ENCODE peak calls at places on chromosome 18, in nine cellular contexts. K is body of pancreas, E is psoas muscle, D is WERI-Rb-1, C is brain microvascular endothelial cell, W is IMR-90, U is Panc1, I is K562, V is suprapubic skin. L is an unnamed sample. For H3K27me3, the result is how much of the 10 kb centered on the place peaks cover.

GRCh38 chr18:36130039-36130831 is 536 bp downstream of the ELP2 start:
- DNase-seq in D (no peak), V (no peak), U (no peak), E (no peak), K (no peak), W (peak), C (no peak), I (peak), L (no peak)

GRCh38 chr18:11906926-11907874 is 917 bp downstream of the MPPE1 start:
- DNase-seq in E (no peak), V (no peak), K (no peak), C (no peak), D (no peak), W (no peak), I (no peak), U (no peak), L (no peak)

GRCh38 chr18:48195782-48196181 is 213.4 kb downstream of the ZBTB7C start:
- DNase-seq in E (no peak), I (no peak), W (no peak), D (no peak), C (no peak), V (no peak), K (no peak), U (no peak), L (no peak)

GRCh38 chr18:11981633-11982366 is 493 bp downstream of the IMPA2 start:
- DNase-seq in U (no peak), C (no peak), V (peak), W (peak), I (no peak), D (no peak), E (peak), K (peak), L (peak)

GRCh38 chr18:9612215-9612830 is 2.0 kb downstream of the PPP4R1 start:
- DNase-seq in W (peak), V (no peak), K (peak), C (no peak), D (peak), I (no peak), U (no peak), E (no peak), L (no peak)

GRCh38 chr18:37019157-37019571 is 190.2 kb downstream of the KIAA1328 start:
- DNase-seq in E (no peak), W (peak), D (peak), V (no peak), K (peak), I (no peak), U (no peak), C (peak), L (no peak)

GRCh38 chr18:31217455-31217854 is 54.8 kb upstream of the DSC1 start:
- DNase-seq in E (no peak), U (no peak), W (no peak), K (peak), C (peak), I (no peak), V (no peak), D (no peak), L (no peak)

GRCh38 chr18:6776193-6776592 is 46.7 kb downstream of the ARHGAP28 start:
- DNase-seq in C (peak), V (no peak), W (peak), I (no peak), K (no peak), D (no peak), U (no peak), E (no peak), L (no peak)

GRCh38 chr18:25862881-25863600 is 227.4 kb downstream of the SS18 start:
- DNase-seq in I (no peak), C (no peak), D (no peak), V (no peak), W (no peak), E (no peak), K (no peak), U (no peak), L (no peak)

GRCh38 chr18:21264651-21265050 is 22.6 kb downstream of the GREB1L start:
- DNase-seq in I (no peak), U (no peak), W (no peak), D (no peak), C (no peak), V (no peak), E (no peak), K (peak), L (no peak)

GRCh38 chr18:78563110-78563509 is 416.5 kb upstream of the SALL3 start:
- DNase-seq in U (no peak), C (no peak), V (no peak), E (no peak), K (no peak), D (no peak), W (no peak), I (no peak), L (no peak)

GRCh38 chr18:11327656-11328055 is 178.3 kb upstream of the PIEZO2 start:
- DNase-seq in D (no peak), U (no peak), W (peak), E (no peak), I (no peak), C (no peak), V (no peak), K (no peak), L (no peak)

GRCh38 chr18:38025433-38026038 is 459.9 kb upstream of the CELF4 start:
- DNase-seq in V (no peak), C (peak), E (no peak), W (no peak), I (no peak), K (no peak), D (no peak), U (no peak), L (no peak)

GRCh38 chr18:79637181-79637920 is 42.3 kb upstream of the CTDP1 start:
- DNase-seq in E (no peak), I (no peak), K (no peak), V (no peak), U (no peak), W (no peak), C (no peak), D (peak), L (no peak)

GRCh38 chr18:3002766-3003165 is 10.2 kb downstream of the LPIN2 start:
- DNase-seq in C (no peak), U (no peak), K (no peak), D (no peak), E (no peak), W (no peak), V (no peak), I (no peak), L (no peak)

GRCh38 chr18:11963991-11964484 is 17.3 kb upstream of the IMPA2 start:
- DNase-seq in D (peak), V (no peak), I (peak), E (no peak), W (peak), C (no peak), U (no peak), K (no peak), L (no peak)

GRCh38 chr18:23503967-23504352 is 649 bp downstream of the RMC1 start:
- DNase-seq in E (no peak), W (no peak), K (no peak), U (no peak), D (no peak), C (no peak), I (no peak), V (no peak), L (no peak)

GRCh38 chr18:50311573-50312106 is 24.1 kb upstream of the CXXC1 start:
- DNase-seq in V (no peak), C (no peak), K (peak), D (no peak), I (no peak), U (no peak), W (no peak), E (no peak), L (no peak)

GRCh38 chr18:55455938-55456337 is 132.1 kb downstream of the TCF4 start:
- DNase-seq in V (no peak), I (no peak), W (no peak), K (no peak), D (no peak), C (no peak), E (no peak), U (no peak), L (no peak)

GRCh38 chr18:55448390-55448789 is 139.6 kb downstream of the TCF4 start:
- DNase-seq in E (no peak), C (no peak), I (no peak), W (no peak), V (no peak), D (no peak), U (no peak), K (no peak), L (no peak)

GRCh38 chr18:55453186-55453585 is 134.8 kb downstream of the TCF4 start:
- DNase-seq in I (no peak), D (no peak), E (no peak), K (no peak), U (no peak), C (no peak), V (no peak), W (no peak), L (no peak)

GRCh38 chr18:55449412-55450140 is 138.4 kb downstream of the TCF4 start:
- DNase-seq in E (no peak), I (no peak), V (no peak), C (no peak), W (no peak), D (no peak), U (no peak), K (no peak), L (no peak)

DNA sequence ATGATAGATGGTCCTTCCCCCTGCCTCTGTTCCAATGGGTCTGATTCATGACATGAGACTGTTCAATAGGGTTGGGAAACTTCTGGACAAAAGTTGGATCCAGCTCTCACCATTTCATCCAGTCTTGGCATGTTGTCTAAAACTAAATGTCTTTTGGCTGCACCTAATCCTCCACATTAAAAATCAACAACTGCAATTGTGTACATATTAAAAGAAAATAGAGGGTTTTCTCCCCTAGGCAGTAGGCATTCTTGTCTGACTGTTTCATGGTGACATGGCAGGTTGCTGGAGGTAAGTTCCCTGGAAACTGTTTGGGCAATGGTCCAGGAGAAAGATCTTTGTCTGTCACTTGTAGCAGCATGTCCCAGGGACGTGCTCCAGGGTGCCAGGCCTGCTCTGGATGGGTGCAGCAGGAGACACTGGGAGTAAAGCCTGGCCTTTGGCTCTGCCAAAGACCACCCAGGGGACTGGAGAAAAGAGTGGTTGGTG is 135.8 kb downstream of the TCF4 start:
- DNase-seq in V (peak), U (no peak), E (no peak), I (no peak), C (no peak), D (no peak), K (peak), W (no peak), L (no peak)
- H3K27ac ChIP-seq in V (peak), U (no peak), E (peak), I (no peak), C (no peak), D (no peak), K (no peak), W (no peak), L (no peak)

DNA sequence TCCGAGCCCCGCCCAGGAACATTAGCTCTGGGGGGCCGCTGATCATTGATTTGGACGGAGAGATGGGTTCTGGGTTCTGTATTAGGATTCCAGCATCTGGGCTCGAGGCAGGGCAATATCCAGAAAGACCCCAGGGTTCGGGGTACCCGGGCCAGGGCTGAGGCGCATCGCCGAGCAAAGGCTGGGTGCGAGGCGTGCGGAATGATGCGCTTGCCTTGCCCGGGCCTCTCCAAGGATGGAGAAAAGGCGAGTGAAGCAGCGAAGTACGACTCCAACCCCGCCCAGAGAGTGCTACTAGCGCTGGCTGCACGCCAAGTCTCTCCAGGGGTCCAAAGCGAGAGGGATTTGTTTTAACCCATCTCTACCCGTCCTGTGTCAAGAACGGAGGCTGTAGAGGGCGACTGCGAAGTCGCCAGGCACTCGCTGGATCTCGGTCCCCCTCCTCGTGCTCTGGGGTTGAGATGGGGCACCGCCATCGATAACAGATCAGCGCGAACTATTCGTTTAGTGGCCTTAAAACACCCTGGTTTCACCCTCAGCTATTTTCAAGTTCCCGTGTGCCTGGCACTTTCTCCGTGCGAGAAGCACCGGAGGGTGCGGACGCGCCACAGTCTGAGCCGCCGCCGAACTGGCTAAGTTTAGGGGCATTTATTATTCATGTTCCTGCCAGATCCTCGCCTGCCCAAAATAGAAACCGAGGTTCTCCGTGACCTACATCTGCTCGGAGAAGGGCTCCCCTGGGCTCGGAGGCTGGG is 1.9 kb downstream of the ADCYAP1 start:
- DNase-seq in E (no peak), V (no peak), W (no peak), U (no peak), C (no peak), D (peak), I (no peak), K (no peak), L (no peak)
- H3K27me3 ChIP-seq in E (under half), V (half or more), W (half or more), U (under half), C (half or more), D (half or more), I (half or more), K (half or more), L (under half)

GRCh38 chr18:76476665-76477561 is 18.1 kb downstream of the ZNF516 start:
- DNase-seq in U (no peak), V (no peak), E (no peak), C (peak), D (no peak), K (no peak), I (peak), W (peak), L (no peak)
- H3K27ac ChIP-seq in U (peak), V (peak), E (peak), C (peak), D (no peak), K (peak), I (peak), W (peak), L (no peak)

DNA sequence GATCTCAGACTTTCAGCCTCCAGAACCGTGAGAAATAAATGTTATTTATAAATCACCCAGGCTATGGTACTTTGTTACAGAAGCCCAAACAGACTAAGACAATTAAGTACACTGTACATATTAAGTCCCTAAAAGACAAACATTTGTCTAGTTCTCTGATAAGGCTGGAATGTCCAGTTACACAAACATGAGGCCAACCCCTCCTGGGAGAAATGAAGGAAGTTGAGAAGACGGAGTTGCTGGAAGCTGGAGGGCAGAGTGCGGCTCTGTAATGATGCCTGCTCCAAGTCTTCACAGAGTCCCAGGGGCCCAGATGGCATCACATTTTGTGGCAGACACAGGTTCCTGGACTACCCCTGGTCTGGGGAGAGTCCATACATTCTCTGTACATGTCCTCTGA is 79.2 kb upstream of the ST8SIA3 start:
- DNase-seq in K (no peak), V (no peak), I (no peak), E (no peak), U (no peak), W (no peak), D (no peak), C (no peak), L (no peak)
- H3K27me3 ChIP-seq in K (under half), V (under half), I (under half), E (under half), U (under half), W (under half), D (under half), C (under half), L (under half)

GRCh38 chr18:44911773-44912172 is 231.1 kb downstream of the SETBP1 start:
- DNase-seq in W (no peak), K (no peak), V (no peak), D (no peak), U (no peak), C (no peak), I (no peak), E (no peak), L (no peak)
- H3K27ac ChIP-seq in W (no peak), K (no peak), V (no peak), D (no peak), U (no peak), C (no peak), I (no peak), E (no peak), L (no peak)